ENCODE peak calls at places on chromosomes 2 and 18, in nine cellular contexts. K is tibial nerve, B is NB4, M is A549, P is right lobe of liver, I is testis, D is body of pancreas, A is breast epithelium, Y is Peyer's patch. H is an unnamed sample.

GRCh38 chr2:95276244-95276887 is 2.1 kb downstream of the PROM2 start:
- DNase-seq in P (peak; percentile 42), K (no peak), I (no peak), D (peak; percentile 7), M (no peak), B (no peak), A (peak; percentile 31), Y (no peak), H (no peak)

GRCh38 chr2:67311536-67311935 is 85.6 kb upstream of the ETAA1 start:
- DNase-seq in B (no peak), K (no peak), M (no peak), P (no peak), D (no peak), A (no peak), Y (no peak), I (no peak), H (no peak)

GRCh38 chr2:152475982-152476381 is 141.0 kb downstream of the FMNL2 start:
- DNase-seq in Y (no peak), I (no peak), D (no peak), K (no peak), P (no peak), B (no peak), A (no peak), M (peak; percentile 53), H (no peak)

GRCh38 chr2:237060518-237061312 is 25.0 kb upstream of the COPS8 start:
- DNase-seq in B (peak; percentile 57), Y (peak; percentile 33), M (peak; percentile 71), P (no peak), A (no peak), K (no peak), I (peak; percentile 70), D (peak; percentile 60), H (peak; percentile 63)

GRCh38 chr2:43318791-43319190 is 92.4 kb upstream of the ZFP36L2 start:
- DNase-seq in D (no peak), M (no peak), I (no peak), B (no peak), A (no peak), K (no peak), P (no peak), Y (no peak), H (no peak)

GRCh38 chr18:48942554-48943261 is 8.1 kb downstream of the SMAD7 start:
- DNase-seq in B (no peak), M (peak; percentile 92), A (no peak), Y (no peak), K (no peak), I (no peak), P (peak; percentile 79), D (peak; percentile 72), H (peak; percentile 90)

GRCh38 chr18:49098386-49098785 is 147.6 kb upstream of the SMAD7 start:
- DNase-seq in A (no peak), K (no peak), Y (no peak), D (no peak), M (no peak), P (no peak), I (no peak), B (no peak), H (no peak)

GRCh38 chr2:174761837-174762236 is 2.4 kb downstream of the CHRNA1 start:
- DNase-seq in M (no peak), Y (no peak), I (no peak), D (no peak), B (no peak), P (no peak), A (no peak), K (no peak), H (no peak)

GRCh38 chr2:205698556-205699282 is 16.4 kb downstream of the NRP2 start:
- DNase-seq in M (no peak), P (no peak), D (no peak), K (no peak), I (no peak), Y (no peak), B (no peak), A (no peak), H (no peak)

GRCh38 chr18:13513481-13513880 is 212.9 kb downstream of the FAM210A start:
- DNase-seq in K (no peak), Y (no peak), D (no peak), I (no peak), A (no peak), B (no peak), M (no peak), P (no peak), H (no peak)

GRCh38 chr2:137229834-137230233 is 464.5 kb downstream of the THSD7B start:
- DNase-seq in B (no peak), A (no peak), P (no peak), Y (no peak), I (no peak), M (no peak), K (no peak), D (no peak), H (no peak)

DNA sequence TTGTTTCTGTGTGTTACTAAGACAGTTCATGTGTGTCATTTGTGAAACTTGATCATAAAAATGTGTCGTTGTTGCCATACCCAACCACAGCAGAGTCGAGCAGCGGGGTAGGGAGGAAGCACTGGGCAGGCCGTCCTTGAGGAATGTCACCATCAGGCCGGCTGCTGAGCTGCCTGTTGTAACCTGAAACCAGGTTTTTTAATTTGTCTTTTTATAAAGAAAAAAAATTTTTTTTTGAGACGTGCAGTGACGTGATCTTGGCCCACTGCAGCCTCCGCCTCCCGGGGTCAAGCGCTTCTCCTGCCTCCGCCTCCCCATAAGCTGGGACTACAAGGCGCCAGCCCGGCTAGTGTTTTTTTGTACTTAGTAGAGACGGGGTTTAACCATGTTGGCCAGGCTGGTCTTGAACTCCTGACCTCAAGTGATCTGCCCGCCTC is 580 bp upstream of the TXNL4A start:
- DNase-seq in P (no peak), I (peak; percentile 64), A (peak; percentile 61), M (peak; percentile 36), B (peak; percentile 47), D (peak; percentile 58), Y (peak; percentile 43), K (no peak), H (peak; percentile 80)
- TF ChIP-seq POLR2A in P (no peak), I (no peak), A (no peak), M (no peak), B (no peak), D (no peak), Y (no peak), K (no peak), H (peak; percentile 73)

DNA sequence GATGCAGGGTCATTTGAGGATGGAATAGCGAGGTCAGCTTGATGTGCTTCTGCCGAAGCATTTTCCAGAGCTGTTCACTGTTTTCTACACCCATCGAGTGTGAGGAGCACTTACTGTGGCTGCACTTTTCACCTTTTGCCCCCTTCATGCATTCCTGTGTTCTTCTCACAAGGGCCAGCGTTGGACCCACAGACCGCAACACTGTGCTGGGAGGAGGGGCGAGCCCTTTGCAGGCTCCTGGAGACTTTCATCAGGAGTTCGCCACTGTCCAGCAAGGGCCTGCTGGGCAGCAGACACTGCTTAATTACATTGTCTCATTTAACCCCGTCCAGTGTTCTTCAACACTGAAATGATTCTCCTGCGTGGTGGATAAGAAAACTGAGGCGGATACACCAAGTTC is 29.9 kb downstream of the CYP26B1 start:
- DNase-seq in A (no peak), D (no peak), Y (no peak), B (no peak), K (no peak), M (no peak), P (no peak), I (no peak), H (no peak)
- TF ChIP-seq POLR2A in A (no peak), D (no peak), Y (no peak), B (no peak), K (no peak), M (no peak), P (no peak), I (no peak), H (no peak)

GRCh38 chr2:69213201-69213600 is 173.8 kb downstream of the GFPT1 start:
- DNase-seq in M (no peak), B (no peak), P (no peak), Y (no peak), K (no peak), D (no peak), A (no peak), I (no peak), H (no peak)

GRCh38 chr2:69211686-69212085 is 175.3 kb downstream of the GFPT1 start:
- DNase-seq in D (no peak), I (no peak), A (no peak), Y (no peak), P (no peak), K (no peak), B (no peak), M (no peak), H (no peak)

GRCh38 chr2:69214898-69215297 is 172.1 kb downstream of the GFPT1 start:
- DNase-seq in P (no peak), M (no peak), B (no peak), A (no peak), D (no peak), Y (no peak), I (no peak), K (no peak), H (no peak)

GRCh38 chr2:69212238-69213028 is 174.6 kb downstream of the GFPT1 start:
- DNase-seq in B (no peak), M (no peak), A (no peak), I (no peak), D (no peak), P (no peak), Y (no peak), K (no peak), H (no peak)

DNA sequence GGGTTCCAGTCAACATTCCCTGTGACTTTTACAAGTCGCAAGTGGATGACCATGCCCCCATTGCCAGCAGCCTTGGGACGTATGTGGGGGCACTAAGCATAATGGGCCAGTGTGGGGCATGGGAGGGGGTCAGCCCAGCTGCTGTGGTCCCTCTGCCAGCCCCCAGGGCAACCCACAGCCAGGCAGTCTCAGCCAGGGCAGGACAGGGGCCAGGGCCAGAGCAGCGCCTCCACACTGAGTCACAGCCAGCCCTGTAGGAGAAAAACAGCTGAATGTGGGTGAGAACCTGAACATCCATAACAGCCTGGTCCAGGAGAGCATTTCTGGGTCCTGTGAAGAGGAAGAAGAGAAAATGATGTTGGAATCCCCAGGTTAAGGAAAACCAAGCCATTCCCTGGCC is 173.2 kb downstream of the GFPT1 start:
- DNase-seq in Y (no peak), D (no peak), K (no peak), B (no peak), A (no peak), P (no peak), M (no peak), I (no peak), H (no peak)
- TF ChIP-seq POLR2A in Y (no peak), D (no peak), K (no peak), B (no peak), A (no peak), P (no peak), M (no peak), I (no peak), H (no peak)

DNA sequence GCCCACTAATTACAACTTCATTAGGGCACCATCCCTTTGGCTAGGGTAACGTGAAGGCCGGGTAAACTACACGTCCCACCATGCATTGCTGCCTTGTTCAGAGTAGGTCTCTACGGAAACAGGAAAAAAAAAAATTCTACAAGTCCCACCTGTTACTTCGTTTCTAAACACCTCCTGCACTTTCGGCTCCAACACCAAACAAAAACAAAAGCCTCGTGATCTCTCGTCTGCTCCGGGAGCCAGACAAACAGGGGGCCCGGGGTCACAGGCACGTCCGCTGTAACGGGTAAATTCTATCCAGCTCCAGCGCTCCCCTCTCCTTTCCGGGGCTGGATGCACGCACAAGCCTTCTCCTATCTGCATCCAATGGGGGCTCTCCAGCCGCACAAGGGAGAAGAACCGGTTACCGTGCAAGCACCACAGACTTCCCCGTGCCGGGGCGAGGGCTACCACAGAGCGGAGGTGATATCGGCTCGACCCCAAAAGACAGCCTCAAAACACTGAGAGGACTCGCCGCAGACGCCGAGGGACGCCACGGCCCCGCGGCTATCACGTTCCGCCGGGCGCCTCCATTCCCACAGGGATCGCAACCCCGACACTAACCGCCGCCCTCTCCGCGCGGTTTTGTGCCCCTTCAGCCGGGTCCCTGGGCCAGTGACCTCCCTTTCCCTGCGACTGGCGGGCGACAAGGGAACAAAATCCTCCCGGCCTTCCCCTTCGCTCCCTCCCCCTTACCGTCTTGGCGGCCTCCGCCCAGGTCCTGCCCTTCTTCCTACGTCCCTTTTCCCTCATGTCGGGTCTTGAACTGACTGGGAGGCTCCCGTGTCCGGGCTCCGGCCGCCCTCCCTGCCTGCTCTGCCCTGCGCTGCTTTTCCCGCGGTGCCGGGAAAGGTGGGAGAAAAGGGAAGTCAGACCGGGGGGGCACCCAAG is 591 bp downstream of the ASXL2 start:
- DNase-seq in P (peak; percentile 67), Y (peak; percentile 80), M (peak; percentile 75), B (peak; percentile 79), I (peak; percentile 86), K (no peak), D (peak; percentile 46), A (no peak), H (peak; percentile 62)
- TF ChIP-seq POLR2A in P (no peak), Y (no peak), M (peak; percentile 13), B (no peak), I (no peak), K (no peak), D (no peak), A (no peak), H (no peak)